ENCODE peak calls at places on chromosomes 4 and X, in eight cellular contexts. R is GM23248, Y is astrocyte, H is Peyer's patch, O is lung, I is ovary, F is cardiac muscle cell, V is vagina. C is an unnamed sample.

GRCh38 chr4:11597506-11597905 is 168.8 kb upstream of the HS3ST1 start:
- DNase-seq in R (no peak), Y (no peak), H (no peak), O (no peak), I (no peak), F (no peak), V (no peak), C (no peak)

GRCh38 chr4:165331823-165332222 is 4.4 kb downstream of the MSMO1 start:
- DNase-seq in R (no peak), Y (no peak), H (no peak), O (no peak), I (no peak), F (no peak), V (no peak), C (no peak)

GRCh38 chr4:38678078-38678477 is 14.1 kb downstream of the KLF3 start:
- DNase-seq in R (peak; percentile 97), Y (peak; percentile 99), H (no peak), O (no peak), I (no peak), F (no peak), V (no peak), C (no peak)

GRCh38 chrX:136210806-136211205 is 40.4 kb downstream of the MAP7D3 start:
- DNase-seq in R (no peak), Y (no peak), H (no peak), O (no peak), I (no peak), F (no peak), V (no peak), C (no peak)

GRCh38 chr4:167587361-167587760 is 353.1 kb upstream of the SPOCK3 start:
- DNase-seq in R (no peak), Y (no peak), H (no peak), O (no peak), I (no peak), F (no peak), V (no peak), C (no peak)

GRCh38 chrX:133314297-133314696 is 96.1 kb upstream of the TFDP3 start:
- DNase-seq in R (no peak), Y (no peak), H (no peak), O (no peak), I (no peak), F (no peak), V (no peak), C (no peak)

GRCh38 chr4:123304151-123305021 is 92.2 kb upstream of the SPRY1 start:
- DNase-seq in R (no peak), Y (no peak), H (no peak), O (no peak), I (no peak), F (peak; percentile 48), V (no peak), C (no peak)

GRCh38 chrX:96770315-96770714 is 85.7 kb downstream of the DIAPH2 start:
- DNase-seq in R (peak; percentile 45), Y (no peak), H (no peak), O (no peak), I (no peak), F (peak; percentile 24), V (no peak), C (no peak)

GRCh38 chrX:34381241-34381640 is 249.1 kb upstream of the FAM47A start:
- DNase-seq in R (no peak), Y (no peak), H (no peak), O (no peak), I (no peak), F (no peak), V (no peak), C (no peak)

GRCh38 chrX:34893741-34894140 is 48.9 kb upstream of the FAM47B start:
- DNase-seq in R (peak; percentile 26), Y (no peak), H (no peak), O (no peak), I (no peak), F (peak; percentile 25), V (no peak), C (no peak)

GRCh38 chrX:38375888-38376287 is 23.5 kb downstream of the OTC start:
- DNase-seq in R (peak; percentile 16), Y (no peak), H (no peak), O (no peak), I (no peak), F (peak; percentile 8), V (no peak), C (no peak)

GRCh38 chr4:161546902-161547301 is 616.9 kb downstream of the FSTL5 start:
- DNase-seq in R (no peak), Y (peak; percentile 16), H (no peak), O (no peak), I (no peak), F (no peak), V (no peak), C (no peak)

GRCh38 chr4:79290376-79290775 is 35.5 kb downstream of the NAA11 start:
- DNase-seq in R (no peak), Y (no peak), H (no peak), O (no peak), I (no peak), F (no peak), V (no peak), C (no peak)

GRCh38 chr4:40238700-40239548 is 42.1 kb downstream of the RHOH start:
- DNase-seq in R (no peak), Y (no peak), H (peak; percentile 73), O (no peak), I (no peak), F (no peak), V (no peak), C (no peak)

GRCh38 chr4:186554890-186555827 is at the start of gene MTNR1A:
- DNase-seq in R (peak; percentile 19), Y (peak; percentile 5), H (no peak), O (no peak), I (no peak), F (peak; percentile 63), V (peak; percentile 60), C (no peak)

GRCh38 chr4:172809998-172810397 is 358.6 kb upstream of the GALNT7 start:
- DNase-seq in R (no peak), Y (no peak), H (no peak), O (no peak), I (no peak), F (no peak), V (no peak), C (no peak)

GRCh38 chrX:31931225-31931624 is 859.4 kb upstream of the FTHL17 start:
- DNase-seq in R (peak; percentile 0), Y (peak; percentile 47), H (no peak), O (no peak), I (no peak), F (no peak), V (no peak), C (no peak)

GRCh38 chr4:83558693-83559092 is 22.8 kb downstream of the GPAT3 start:
- DNase-seq in R (peak; percentile 66), Y (peak; percentile 55), H (no peak), O (no peak), I (no peak), F (no peak), V (no peak), C (no peak)

GRCh38 chr4:31058656-31059055 is 338.5 kb downstream of the PCDH7 start:
- DNase-seq in R (no peak), Y (no peak), H (no peak), O (no peak), I (no peak), F (no peak), V (no peak), C (no peak)

GRCh38 chr4:146132445-146132844 is 43.1 kb upstream of the LSM6 start:
- DNase-seq in R (peak; percentile 6), Y (no peak), H (no peak), O (no peak), I (no peak), F (no peak), V (no peak), C (no peak)

GRCh38 chrX:154046262-154046771 is 26.6 kb upstream of the IRAK1 start:
- DNase-seq in R (peak; percentile 83), Y (peak; percentile 86), H (no peak), O (no peak), I (peak; percentile 58), F (no peak), V (no peak), C (no peak)

DNA sequence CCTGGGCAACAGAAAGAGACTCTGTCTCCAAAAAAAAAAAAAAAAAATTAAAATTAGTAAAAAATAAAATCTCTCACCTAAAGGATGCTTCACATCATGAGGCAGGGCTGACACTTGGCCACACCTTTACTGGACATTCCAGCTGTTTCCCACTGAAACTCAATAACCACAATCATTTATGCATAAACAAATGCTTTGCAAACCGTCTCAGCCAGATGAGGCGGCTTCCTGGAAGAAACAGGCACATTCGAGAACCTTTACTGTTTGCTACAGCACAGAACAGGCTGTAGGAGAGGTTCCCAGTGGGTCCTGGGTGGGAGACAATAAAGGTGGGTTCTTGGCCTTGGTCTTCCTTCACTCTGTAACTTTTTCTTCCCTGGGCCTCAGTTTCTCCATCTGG is 10.9 kb upstream of the TBC1D14 start:
- DNase-seq in R (no peak), Y (no peak), H (peak; percentile 34), O (no peak), I (no peak), F (no peak), V (no peak), C (no peak)
- H3K4me1 ChIP-seq in R (no peaks in the 10 kb centered on the region), Y (no peaks in the 10 kb centered on the region), H (no peaks in the 10 kb centered on the region), O (no peaks in the 10 kb centered on the region), I (no peaks in the 10 kb centered on the region), F (peaks cover 12% of the 10 kb centered on the region), V (no peaks in the 10 kb centered on the region), C (no peaks in the 10 kb centered on the region)

GRCh38 chr4:65635051-65635821 is 35.1 kb downstream of the EPHA5 start:
- DNase-seq in R (no peak), Y (no peak), H (no peak), O (no peak), I (no peak), F (no peak), V (no peak), C (no peak)
- H3K4me1 ChIP-seq in R (no peaks in the 10 kb centered on the region), Y (no peaks in the 10 kb centered on the region), H (no peaks in the 10 kb centered on the region), O (no peaks in the 10 kb centered on the region), I (no peaks in the 10 kb centered on the region), F (no peaks in the 10 kb centered on the region), V (no peaks in the 10 kb centered on the region), C (no peaks in the 10 kb centered on the region)

DNA sequence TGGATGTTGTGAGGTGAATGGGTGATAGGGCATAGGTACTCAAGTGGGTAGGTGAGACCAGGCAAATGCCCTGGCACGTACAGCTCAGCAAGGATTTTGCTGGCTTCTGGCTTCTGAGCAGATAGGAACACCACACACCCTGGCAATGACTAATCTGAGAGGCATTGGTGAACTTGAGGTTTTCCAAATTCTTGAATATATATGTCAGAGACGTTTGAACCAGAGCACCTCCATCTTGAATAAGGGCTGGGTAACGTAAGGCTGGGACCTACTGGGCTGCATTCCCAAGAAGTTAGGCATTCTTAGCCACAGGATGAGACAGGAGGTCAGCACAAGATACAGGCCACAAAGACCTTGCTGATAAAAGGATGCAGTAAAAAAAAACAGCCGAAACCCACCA is 204.5 kb downstream of the NLGN4X start:
- DNase-seq in R (peak; percentile 1), Y (peak; percentile 76), H (no peak), O (no peak), I (no peak), F (no peak), V (no peak), C (no peak)
- H3K4me1 ChIP-seq in R (no peaks in the 10 kb centered on the region), Y (peaks cover 4% of the 10 kb centered on the region), H (no peaks in the 10 kb centered on the region), O (no peaks in the 10 kb centered on the region), I (peaks cover 1% of the 10 kb centered on the region), F (no peaks in the 10 kb centered on the region), V (no peaks in the 10 kb centered on the region), C (no peaks in the 10 kb centered on the region)

DNA sequence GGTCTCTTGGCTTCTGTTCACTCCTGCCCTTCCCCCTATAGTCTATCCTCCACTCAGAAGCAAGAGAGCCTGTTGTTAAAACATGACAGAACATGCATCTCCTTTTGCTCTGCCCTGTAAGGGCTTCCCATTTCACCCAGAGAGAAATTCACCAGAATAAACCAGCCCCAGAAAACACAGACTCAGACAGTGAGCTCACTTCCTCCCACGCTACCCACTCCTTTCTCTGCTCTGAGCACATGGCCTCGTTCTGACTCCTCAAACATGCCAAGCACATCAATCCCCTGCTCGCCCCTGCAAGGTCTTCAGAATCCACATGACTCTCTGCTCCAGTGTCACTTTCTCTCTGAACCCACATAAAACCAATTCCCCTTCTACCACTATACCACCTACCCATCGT is 50.4 kb downstream of the MID1 start:
- DNase-seq in R (peak; percentile 59), Y (peak; percentile 58), H (no peak), O (no peak), I (no peak), F (no peak), V (no peak), C (no peak)
- H3K4me1 ChIP-seq in R (peaks cover 26% of the 10 kb centered on the region), Y (peaks cover 21% of the 10 kb centered on the region), H (no peaks in the 10 kb centered on the region), O (no peaks in the 10 kb centered on the region), I (peaks cover 2% of the 10 kb centered on the region), F (peaks cover 7% of the 10 kb centered on the region), V (no peaks in the 10 kb centered on the region), C (peaks cover 2% of the 10 kb centered on the region)